ENCODE peak calls at places on chromosome 6, in six cellular contexts. E, K, X, W, H and G are unnamed samples.

GRCh38 chr6:121434037-121434770 is 1.2 kb upstream of the GJA1 start:
- DNase-seq in E (no peak), W (no peak), X (no peak), H (no peak), K (peak; percentile 58), G (no peak)

GRCh38 chr6:163603395-163603794 is 188.9 kb downstream of the QKI start:
- DNase-seq in X (no peak), W (no peak), H (no peak), K (no peak), E (no peak), G (no peak)

GRCh38 chr6:79570802-79571367 is 33.7 kb upstream of the LCA5 start:
- DNase-seq in H (no peak), X (peak; percentile 59), K (no peak), E (peak; percentile 62), W (no peak), G (no peak)

GRCh38 chr6:38792356-38792755 is 77.2 kb downstream of the DNAH8 start:
- DNase-seq in H (no peak), K (no peak), E (no peak), W (no peak), X (no peak), G (no peak)

GRCh38 chr6:163532526-163533078 is 118.1 kb downstream of the QKI start:
- DNase-seq in H (no peak), E (no peak), X (no peak), K (no peak), W (no peak), G (no peak)

GRCh38 chr6:5759571-5759970 is 247.2 kb downstream of the NRN1 start:
- DNase-seq in H (no peak), W (no peak), X (no peak), E (no peak), K (no peak), G (no peak)

GRCh38 chr6:41470341-41471063 is 75.7 kb upstream of the FOXP4 start:
- DNase-seq in X (peak; percentile 82), W (no peak), H (peak; percentile 92), K (peak; percentile 71), E (no peak), G (peak; percentile 60)

GRCh38 chr6:168053957-168054471 is 25.0 kb downstream of the FRMD1 start:
- DNase-seq in H (no peak), E (no peak), W (no peak), X (no peak), K (no peak), G (no peak)

GRCh38 chr6:119277047-119277446 is 72.5 kb downstream of the MAN1A1 start:
- DNase-seq in K (no peak), E (no peak), W (no peak), H (no peak), X (no peak), G (no peak)

GRCh38 chr6:141667580-141668309 is 465.0 kb upstream of the GJE1 start:
- DNase-seq in E (no peak), X (peak; percentile 22), H (no peak), W (no peak), K (no peak), G (no peak)

GRCh38 chr6:42960243-42961019 is at the start of gene GNMT:
- DNase-seq in K (peak; percentile 78), X (peak; percentile 25), E (no peak), H (no peak), W (peak; percentile 17), G (no peak)

GRCh38 chr6:7909323-7910276 is 988 bp downstream of the TXNDC5 start:
- DNase-seq in X (peak; percentile 29), H (no peak), W (peak; percentile 21), E (peak; percentile 62), K (peak; percentile 79), G (no peak)

GRCh38 chr6:75842732-75843131 is 93.7 kb downstream of the MYO6 start:
- DNase-seq in X (no peak), E (no peak), W (no peak), K (no peak), H (no peak), G (no peak)

GRCh38 chr6:113102761-113103160 is 754.4 kb upstream of the MARCKS start:
- DNase-seq in H (no peak), E (no peak), K (no peak), W (no peak), X (peak; percentile 74), G (no peak)

GRCh38 chr6:48486373-48486772 is 375.4 kb upstream of the PTCHD4 start:
- DNase-seq in X (no peak), H (no peak), E (no peak), W (no peak), K (no peak), G (no peak)

GRCh38 chr6:166775180-166775922 is 148.3 kb upstream of the RPS6KA2 start:
- DNase-seq in H (no peak), K (peak; percentile 64), W (no peak), E (peak; percentile 86), X (peak; percentile 73), G (no peak)

GRCh38 chr6:128327890-128328289 is 192.5 kb downstream of the PTPRK start:
- DNase-seq in E (peak; percentile 66), K (no peak), X (peak; percentile 42), H (no peak), W (no peak), G (no peak)

GRCh38 chr6:16239798-16240123 is 1.4 kb downstream of the GMPR start:
- DNase-seq in H (no peak), E (no peak), K (no peak), X (no peak), W (no peak), G (no peak)

GRCh38 chr6:29926081-29926794 is 16.1 kb upstream of the HLA-A start:
- DNase-seq in X (peak; percentile 23), E (peak; percentile 25), W (no peak), H (peak; percentile 69), K (no peak), G (no peak)

GRCh38 chr6:51108563-51109234 is 290.0 kb downstream of the TFAP2B start:
- DNase-seq in K (no peak), H (no peak), X (peak; percentile 50), W (no peak), E (no peak), G (no peak)

GRCh38 chr6:5469101-5469846 is 208.0 kb downstream of the FARS2 start:
- DNase-seq in X (no peak), E (no peak), W (no peak), H (no peak), K (no peak), G (no peak)

GRCh38 chr6:1607236-1607556 is 2.5 kb upstream of the FOXC1 start:
- DNase-seq in W (no peak), X (peak; percentile 45), E (no peak), H (no peak), K (no peak), G (no peak)

GRCh38 chr6:28167068-28167467 is 25.4 kb downstream of the ZKSCAN8 start:
- DNase-seq in K (no peak), E (no peak), W (no peak), H (no peak), X (peak; percentile 76), G (no peak)

GRCh38 chr6:10655508-10656055 is 38.8 kb downstream of the C6orf52 start:
- DNase-seq in W (no peak), E (peak; percentile 40), K (no peak), X (no peak), H (no peak), G (no peak)

GRCh38 chr6:33028220-33028849 is 18.9 kb upstream of the HLA-DOA start:
- DNase-seq in K (no peak), H (no peak), X (no peak), E (peak; percentile 43), W (no peak), G (no peak)

GRCh38 chr6:157106487-157106886 is 216.8 kb downstream of the TMEM242 start:
- DNase-seq in K (no peak), W (no peak), H (no peak), E (no peak), X (peak; percentile 83), G (no peak)

GRCh38 chr6:12572884-12573824 is 143.4 kb upstream of the PHACTR1 start:
- DNase-seq in K (no peak), H (no peak), X (peak; percentile 78), W (no peak), E (no peak), G (peak; percentile 12)

GRCh38 chr6:137931849-137932465 is 64.9 kb downstream of the TNFAIP3 start:
- DNase-seq in K (no peak), X (no peak), E (no peak), H (no peak), W (no peak), G (no peak)

GRCh38 chr6:47464052-47464451 is 13.5 kb upstream of the CD2AP start:
- DNase-seq in W (no peak), K (no peak), H (no peak), X (no peak), E (no peak), G (no peak)

GRCh38 chr6:125114248-125114858 is 39.2 kb upstream of the TPD52L1 start:
- DNase-seq in X (peak; percentile 58), E (peak; percentile 44), W (peak; percentile 10), H (no peak), K (no peak), G (no peak)

GRCh38 chr6:145899915-145900569 is 64.1 kb downstream of the SHPRH start:
- DNase-seq in W (no peak), H (no peak), K (no peak), E (no peak), X (no peak), G (no peak)

GRCh38 chr6:16481680-16482079 is 243.3 kb downstream of the GMPR start:
- DNase-seq in K (no peak), E (peak; percentile 73), X (no peak), W (no peak), H (no peak), G (no peak)

GRCh38 chr6:125154184-125155135 is 887 bp downstream of the TPD52L1 start:
- DNase-seq in K (peak; percentile 61), H (peak; percentile 77), W (no peak), E (peak; percentile 17), X (no peak), G (no peak)

GRCh38 chr6:8006208-8006607 is 58.0 kb downstream of the BLOC1S5 start:
- DNase-seq in X (peak; percentile 43), K (no peak), H (no peak), E (peak; percentile 44), W (no peak), G (no peak)

GRCh38 chr6:137927777-137928218 is 60.7 kb downstream of the TNFAIP3 start:
- DNase-seq in W (peak; percentile 51), E (peak; percentile 95), X (peak; percentile 17), K (no peak), H (no peak), G (no peak)

GRCh38 chr6:110537208-110538123 is 61.1 kb upstream of the SLC22A16 start:
- DNase-seq in W (no peak), K (no peak), E (no peak), X (peak; percentile 96), H (no peak), G (peak; percentile 17)

GRCh38 chr6:149365197-149365596 is 34.9 kb upstream of the SUMO4 start:
- DNase-seq in K (no peak), H (no peak), E (no peak), W (no peak), X (no peak), G (no peak)